ENCODE peak calls at places on chromosomes 2 and 18, in six cellular contexts. One of them, this sample, is unnamed.

GRCh38 chr18:12255626-12256026 is 1.5 kb downstream of the CIDEA start:
- DNase-seq in CD8-positive, alpha-beta T cell: no peak
- DNase-seq in PC-3: peak
- DNase-seq in HFF-Myc: no peak
- DNase-seq in sigmoid colon: no peak
- DNase-seq in nephron progenitor cell: no peak
- DNase-seq in this sample: no peak

GRCh38 chr2:145595296-145595695 is 1075.4 kb upstream of the ZEB2 start:
- DNase-seq in nephron progenitor cell: no peak
- DNase-seq in CD8-positive, alpha-beta T cell: no peak
- DNase-seq in PC-3: peak
- DNase-seq in sigmoid colon: no peak
- DNase-seq in HFF-Myc: no peak
- DNase-seq in this sample: no peak

GRCh38 chr18:48422947-48423378 is 13.8 kb upstream of the ZBTB7C start:
- DNase-seq in CD8-positive, alpha-beta T cell: no peak
- DNase-seq in HFF-Myc: no peak
- DNase-seq in sigmoid colon: no peak
- DNase-seq in PC-3: no peak
- DNase-seq in nephron progenitor cell: peak
- DNase-seq in this sample: no peak

GRCh38 chr2:106843910-106844250 is 42.1 kb downstream of the ST6GAL2 start:
- DNase-seq in sigmoid colon: no peak
- DNase-seq in HFF-Myc: no peak
- DNase-seq in nephron progenitor cell: no peak
- DNase-seq in PC-3: no peak
- DNase-seq in CD8-positive, alpha-beta T cell: no peak
- DNase-seq in this sample: no peak

GRCh38 chr2:113784823-113785744 is 28.6 kb upstream of the SLC35F5 start:
- DNase-seq in sigmoid colon: no peak
- DNase-seq in nephron progenitor cell: no peak
- DNase-seq in CD8-positive, alpha-beta T cell: no peak
- DNase-seq in HFF-Myc: no peak
- DNase-seq in PC-3: no peak
- DNase-seq in this sample: no peak

GRCh38 chr2:19667536-19667949 is 234.2 kb downstream of the TTC32 start:
- DNase-seq in PC-3: no peak
- DNase-seq in CD8-positive, alpha-beta T cell: no peak
- DNase-seq in nephron progenitor cell: peak
- DNase-seq in sigmoid colon: no peak
- DNase-seq in HFF-Myc: no peak
- DNase-seq in this sample: no peak

GRCh38 chr2:223459328-223459939 is 142.7 kb downstream of the SCG2 start:
- DNase-seq in sigmoid colon: no peak
- DNase-seq in PC-3: peak
- DNase-seq in CD8-positive, alpha-beta T cell: no peak
- DNase-seq in HFF-Myc: no peak
- DNase-seq in nephron progenitor cell: no peak
- DNase-seq in this sample: no peak

GRCh38 chr2:205495819-205496218 is 186.5 kb upstream of the NRP2 start:
- DNase-seq in HFF-Myc: no peak
- DNase-seq in sigmoid colon: no peak
- DNase-seq in nephron progenitor cell: no peak
- DNase-seq in CD8-positive, alpha-beta T cell: no peak
- DNase-seq in PC-3: no peak
- DNase-seq in this sample: no peak

GRCh38 chr18:45569566-45569965 is 45.7 kb upstream of the SLC14A2 start:
- DNase-seq in CD8-positive, alpha-beta T cell: no peak
- DNase-seq in HFF-Myc: no peak
- DNase-seq in PC-3: no peak
- DNase-seq in sigmoid colon: no peak
- DNase-seq in nephron progenitor cell: no peak
- DNase-seq in this sample: no peak

GRCh38 chr18:45568017-45568416 is 47.3 kb upstream of the SLC14A2 start:
- DNase-seq in CD8-positive, alpha-beta T cell: no peak
- DNase-seq in PC-3: no peak
- DNase-seq in HFF-Myc: no peak
- DNase-seq in sigmoid colon: no peak
- DNase-seq in nephron progenitor cell: no peak
- DNase-seq in this sample: no peak

GRCh38 chr18:45567123-45567522 is 48.2 kb upstream of the SLC14A2 start:
- DNase-seq in HFF-Myc: no peak
- DNase-seq in sigmoid colon: no peak
- DNase-seq in nephron progenitor cell: peak
- DNase-seq in CD8-positive, alpha-beta T cell: no peak
- DNase-seq in PC-3: no peak
- DNase-seq in this sample: no peak

GRCh38 chr18:45571161-45571560 is 44.1 kb upstream of the SLC14A2 start:
- DNase-seq in PC-3: no peak
- DNase-seq in nephron progenitor cell: no peak
- DNase-seq in CD8-positive, alpha-beta T cell: no peak
- DNase-seq in HFF-Myc: no peak
- DNase-seq in sigmoid colon: no peak
- DNase-seq in this sample: no peak

DNA sequence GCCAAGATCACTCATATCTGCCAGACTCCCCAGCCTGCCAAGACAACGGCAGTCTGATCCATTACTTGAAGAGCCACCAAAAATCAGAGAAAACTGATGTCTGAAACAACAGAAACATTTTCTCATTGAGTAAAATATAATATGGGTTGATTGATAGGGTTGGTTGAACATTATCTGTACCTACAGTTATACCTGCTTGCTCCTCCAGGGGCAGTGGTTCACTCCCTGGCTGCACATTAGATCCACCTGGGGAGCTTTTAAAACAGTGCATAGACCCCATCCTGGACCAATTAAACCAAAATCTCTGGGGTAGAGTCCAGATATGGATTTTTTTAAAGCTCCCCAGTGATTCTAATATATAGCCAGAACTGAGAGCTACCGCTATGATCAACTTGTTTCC is 43.6 kb upstream of the SLC14A2 start:
- DNase-seq in nephron progenitor cell: no peak
- DNase-seq in PC-3: no peak
- DNase-seq in HFF-Myc: no peak
- DNase-seq in CD8-positive, alpha-beta T cell: no peak
- DNase-seq in sigmoid colon: no peak
- DNase-seq in this sample: no peak
- TF ChIP-seq CTCF in nephron progenitor cell: peak
- TF ChIP-seq CTCF in PC-3: peak
- TF ChIP-seq CTCF in HFF-Myc: no peak
- TF ChIP-seq CTCF in CD8-positive, alpha-beta T cell: no peak
- TF ChIP-seq CTCF in sigmoid colon: no peak
- TF ChIP-seq CTCF in this sample: peak

GRCh38 chr2:133674433-133675331 is 106.4 kb upstream of the NCKAP5 start:
- DNase-seq in PC-3: peak
- DNase-seq in nephron progenitor cell: peak
- DNase-seq in CD8-positive, alpha-beta T cell: no peak
- DNase-seq in sigmoid colon: peak
- DNase-seq in HFF-Myc: peak
- DNase-seq in this sample: no peak

GRCh38 chr2:133676392-133677130 is 108.3 kb upstream of the NCKAP5 start:
- DNase-seq in PC-3: no peak
- DNase-seq in CD8-positive, alpha-beta T cell: no peak
- DNase-seq in HFF-Myc: no peak
- DNase-seq in nephron progenitor cell: no peak
- DNase-seq in sigmoid colon: no peak
- DNase-seq in this sample: no peak

GRCh38 chr2:133680399-133681044 is 112.3 kb upstream of the NCKAP5 start:
- DNase-seq in HFF-Myc: no peak
- DNase-seq in CD8-positive, alpha-beta T cell: no peak
- DNase-seq in sigmoid colon: no peak
- DNase-seq in PC-3: peak
- DNase-seq in nephron progenitor cell: peak
- DNase-seq in this sample: no peak
- TF ChIP-seq CTCF in HFF-Myc: no peak
- TF ChIP-seq CTCF in CD8-positive, alpha-beta T cell: no peak
- TF ChIP-seq CTCF in sigmoid colon: no peak
- TF ChIP-seq CTCF in PC-3: peak
- TF ChIP-seq CTCF in nephron progenitor cell: no peak
- TF ChIP-seq CTCF in this sample: peak

GRCh38 chr2:11075221-11075620 is 80.0 kb upstream of the SLC66A3 start:
- DNase-seq in HFF-Myc: no peak
- DNase-seq in PC-3: no peak
- DNase-seq in sigmoid colon: no peak
- DNase-seq in nephron progenitor cell: no peak
- DNase-seq in CD8-positive, alpha-beta T cell: no peak
- DNase-seq in this sample: no peak
- TF ChIP-seq CTCF in HFF-Myc: no peak
- TF ChIP-seq CTCF in PC-3: no peak
- TF ChIP-seq CTCF in sigmoid colon: no peak
- TF ChIP-seq CTCF in nephron progenitor cell: no peak
- TF ChIP-seq CTCF in CD8-positive, alpha-beta T cell: no peak
- TF ChIP-seq CTCF in this sample: no peak

GRCh38 chr2:127027715-127028114 is 79.2 kb downstream of the BIN1 start:
- DNase-seq in PC-3: peak
- DNase-seq in sigmoid colon: no peak
- DNase-seq in nephron progenitor cell: no peak
- DNase-seq in HFF-Myc: no peak
- DNase-seq in CD8-positive, alpha-beta T cell: no peak
- DNase-seq in this sample: no peak
- TF ChIP-seq CTCF in PC-3: peak
- TF ChIP-seq CTCF in sigmoid colon: no peak
- TF ChIP-seq CTCF in nephron progenitor cell: no peak
- TF ChIP-seq CTCF in HFF-Myc: no peak
- TF ChIP-seq CTCF in CD8-positive, alpha-beta T cell: no peak
- TF ChIP-seq CTCF in this sample: peak

DNA sequence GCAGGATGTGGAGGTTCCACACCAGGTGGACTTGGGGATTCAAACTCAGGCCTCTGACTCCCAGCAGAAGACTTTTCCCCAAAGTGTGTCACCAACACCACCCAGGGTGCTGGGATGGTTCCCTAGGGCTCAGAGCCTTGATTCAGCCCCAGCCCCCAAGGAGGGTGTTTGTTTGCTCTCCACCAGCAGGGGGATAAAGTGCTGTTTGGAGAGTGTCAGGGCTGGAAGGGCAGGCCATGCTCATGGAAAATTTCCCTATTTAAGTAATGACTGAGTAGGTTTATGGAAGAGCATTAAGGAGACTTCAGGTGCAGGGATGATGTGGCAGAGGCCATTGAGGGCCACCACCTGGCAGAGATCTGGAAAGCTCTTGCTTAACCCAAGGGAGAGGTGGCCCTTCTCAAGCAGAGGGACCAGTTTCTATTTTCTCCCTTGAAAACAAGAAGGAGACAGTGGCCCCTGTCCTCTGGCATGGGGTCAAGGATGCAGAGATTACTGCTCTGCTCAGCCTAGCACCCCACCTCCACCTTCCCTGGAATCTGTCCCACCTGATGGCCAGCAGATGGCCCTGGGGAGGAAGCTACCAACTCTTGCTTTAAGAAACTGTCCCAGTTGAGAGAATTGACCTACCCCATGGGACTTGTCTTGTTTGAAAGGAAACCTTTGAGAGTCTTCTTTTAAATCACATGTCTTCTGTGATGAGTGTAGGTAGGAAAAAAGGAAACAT is 122.1 kb downstream of the ACOXL start:
- DNase-seq in PC-3: peak
- DNase-seq in HFF-Myc: no peak
- DNase-seq in CD8-positive, alpha-beta T cell: no peak
- DNase-seq in sigmoid colon: no peak
- DNase-seq in nephron progenitor cell: no peak
- DNase-seq in this sample: no peak
- TF ChIP-seq CTCF in PC-3: peak
- TF ChIP-seq CTCF in HFF-Myc: peak
- TF ChIP-seq CTCF in CD8-positive, alpha-beta T cell: no peak
- TF ChIP-seq CTCF in sigmoid colon: no peak
- TF ChIP-seq CTCF in nephron progenitor cell: no peak
- TF ChIP-seq CTCF in this sample: peak

GRCh38 chr2:159290289-159290907 is 3.9 kb upstream of the WDSUB1 start:
- DNase-seq in HFF-Myc: peak
- DNase-seq in nephron progenitor cell: no peak
- DNase-seq in CD8-positive, alpha-beta T cell: peak
- DNase-seq in sigmoid colon: no peak
- DNase-seq in PC-3: peak
- DNase-seq in this sample: no peak
- TF ChIP-seq CTCF in HFF-Myc: no peak
- TF ChIP-seq CTCF in nephron progenitor cell: no peak
- TF ChIP-seq CTCF in CD8-positive, alpha-beta T cell: no peak
- TF ChIP-seq CTCF in sigmoid colon: no peak
- TF ChIP-seq CTCF in PC-3: no peak
- TF ChIP-seq CTCF in this sample: peak

GRCh38 chr2:85748948-85749875 is 4.6 kb upstream of the ATOH8 start:
- DNase-seq in PC-3: no peak
- DNase-seq in sigmoid colon: no peak
- DNase-seq in HFF-Myc: no peak
- DNase-seq in nephron progenitor cell: no peak
- DNase-seq in CD8-positive, alpha-beta T cell: no peak
- DNase-seq in this sample: no peak
- TF ChIP-seq CTCF in PC-3: no peak
- TF ChIP-seq CTCF in sigmoid colon: no peak
- TF ChIP-seq CTCF in HFF-Myc: no peak
- TF ChIP-seq CTCF in nephron progenitor cell: no peak
- TF ChIP-seq CTCF in CD8-positive, alpha-beta T cell: no peak
- TF ChIP-seq CTCF in this sample: no peak

DNA sequence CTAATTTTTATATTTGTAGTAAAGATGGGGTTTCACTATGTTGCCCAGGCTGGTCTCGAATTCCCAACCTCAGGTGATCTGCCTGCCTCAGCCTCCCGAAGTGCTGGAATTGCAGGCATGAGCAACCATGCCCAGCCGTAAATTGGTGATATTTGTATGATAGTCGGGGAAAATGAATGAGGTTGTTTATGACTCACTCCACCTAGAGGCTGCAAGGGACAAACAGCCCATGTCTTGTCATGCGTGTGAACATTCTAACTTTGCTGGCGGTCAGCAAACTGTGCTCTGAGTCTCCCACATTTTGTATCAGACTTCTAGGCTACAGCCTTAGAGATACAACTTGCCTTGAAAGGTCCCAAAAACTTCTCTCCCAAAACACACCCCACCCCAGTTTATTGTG is 133.5 kb upstream of the DTNA start:
- DNase-seq in HFF-Myc: no peak
- DNase-seq in CD8-positive, alpha-beta T cell: no peak
- DNase-seq in sigmoid colon: no peak
- DNase-seq in PC-3: no peak
- DNase-seq in nephron progenitor cell: no peak
- DNase-seq in this sample: no peak
- TF ChIP-seq CTCF in HFF-Myc: no peak
- TF ChIP-seq CTCF in CD8-positive, alpha-beta T cell: no peak
- TF ChIP-seq CTCF in sigmoid colon: no peak
- TF ChIP-seq CTCF in PC-3: no peak
- TF ChIP-seq CTCF in nephron progenitor cell: no peak
- TF ChIP-seq CTCF in this sample: no peak